ENCODE peak calls at places on chromosomes 4 and X, in four cellular contexts. V is GM12878, T is SK-N-SH, D is HepG2. G is an unnamed sample.

GRCh38 chr4:38279650-38280322 is 319.6 kb downstream of the PTTG2 start:
- DNase-seq in V (no peak), T (no peak), D (no peak), G (no peak)

GRCh38 chr4:88814043-88814617 is 116.5 kb upstream of the NAP1L5 start:
- DNase-seq in V (no peak), T (no peak), D (no peak), G (peak; percentile 27)

GRCh38 chrX:105038672-105039328 is 181.7 kb downstream of the TEX13A start:
- DNase-seq in V (no peak), T (no peak), D (no peak), G (no peak)

GRCh38 chr4:3442959-3443749 is 1.4 kb downstream of the HGFAC start:
- DNase-seq in V (no peak), T (peak; percentile 94), D (peak; percentile 39), G (peak; percentile 85)

GRCh38 chr4:89922881-89923280 is 28.2 kb downstream of the MMRN1 start:
- DNase-seq in V (no peak), T (no peak), D (no peak), G (no peak)

GRCh38 chr4:860561-860960 is 34.6 kb upstream of the CPLX1 start:
- DNase-seq in V (no peak), T (no peak), D (no peak), G (no peak)

GRCh38 chrX:110219920-110220319 is 98.0 kb downstream of the AMMECR1 start:
- DNase-seq in V (no peak), T (no peak), D (no peak), G (peak; percentile 11)

GRCh38 chrX:132206259-132206658 is 13.0 kb downstream of the RAP2C start:
- DNase-seq in V (no peak), T (no peak), D (no peak), G (no peak)

GRCh38 chr4:114396808-114397207 is 201.8 kb upstream of the UGT8 start:
- DNase-seq in V (no peak), T (no peak), D (no peak), G (no peak)

GRCh38 chr4:749771-750666 is 44.4 kb downstream of the PCGF3 start:
- DNase-seq in V (no peak), T (no peak), D (no peak), G (no peak)

GRCh38 chrX:81120936-81121351 is 80.8 kb downstream of the HMGN5 start:
- DNase-seq in V (peak; percentile 30), T (peak; percentile 8), D (peak; percentile 18), G (peak; percentile 15)

GRCh38 chr4:175997291-175997690 is 68.3 kb upstream of the WDR17 start:
- DNase-seq in V (no peak), T (no peak), D (no peak), G (no peak)

GRCh38 chr4:8688041-8688907 is 95.7 kb downstream of the CPZ start:
- DNase-seq in V (no peak), T (peak; percentile 86), D (no peak), G (peak; percentile 51)

GRCh38 chrX:22110729-22111494 is 78.8 kb downstream of the PHEX start:
- DNase-seq in V (no peak), T (no peak), D (no peak), G (no peak)

GRCh38 chrX:12967711-12968465 is 7.0 kb upstream of the TMSB4X start:
- DNase-seq in V (no peak), T (no peak), D (no peak), G (no peak)

GRCh38 chr4:15936495-15936894 is 2.0 kb downstream of the FGFBP1 start:
- DNase-seq in V (no peak), T (no peak), D (no peak), G (no peak)

GRCh38 chr4:164396439-164396838 is 357.5 kb upstream of the SMIM31 start:
- DNase-seq in V (no peak), T (no peak), D (no peak), G (no peak)

GRCh38 chrX:10797493-10797892 is 177.1 kb upstream of the MID1 start:
- DNase-seq in V (no peak), T (no peak), D (no peak), G (no peak)

GRCh38 chr4:119035941-119036737 is 99.5 kb upstream of the MYOZ2 start:
- DNase-seq in V (no peak), T (no peak), D (no peak), G (no peak)

GRCh38 chrX:107701493-107702121 is 73.3 kb downstream of the PRPS1 start:
- DNase-seq in V (no peak), T (no peak), D (no peak), G (no peak)

GRCh38 chrX:114782925-114783324 is 199.0 kb downstream of the HTR2C start:
- DNase-seq in V (no peak), T (no peak), D (no peak), G (no peak)

GRCh38 chr4:80255374-80256095 is 10.9 kb upstream of the FGF5 start:
- DNase-seq in V (no peak), T (no peak), D (no peak), G (no peak)

GRCh38 chr4:8315343-8316250 is 46.0 kb downstream of the HTRA3 start:
- DNase-seq in V (no peak), T (peak; percentile 64), D (peak; percentile 62), G (no peak)

GRCh38 chr4:10866691-10867090 is 182.1 kb upstream of the CLNK start:
- DNase-seq in V (no peak), T (no peak), D (no peak), G (no peak)

GRCh38 chr4:8114456-8115202 is 44.0 kb downstream of the ABLIM2 start:
- DNase-seq in V (no peak), T (no peak), D (no peak), G (no peak)

GRCh38 chr4:81352476-81352875 is 119.2 kb downstream of the RASGEF1B start:
- DNase-seq in V (no peak), T (no peak), D (no peak), G (no peak)

GRCh38 chr4:54276633-54277426 is 47.7 kb downstream of the PDGFRA start:
- DNase-seq in V (no peak), T (no peak), D (no peak), G (no peak)

DNA sequence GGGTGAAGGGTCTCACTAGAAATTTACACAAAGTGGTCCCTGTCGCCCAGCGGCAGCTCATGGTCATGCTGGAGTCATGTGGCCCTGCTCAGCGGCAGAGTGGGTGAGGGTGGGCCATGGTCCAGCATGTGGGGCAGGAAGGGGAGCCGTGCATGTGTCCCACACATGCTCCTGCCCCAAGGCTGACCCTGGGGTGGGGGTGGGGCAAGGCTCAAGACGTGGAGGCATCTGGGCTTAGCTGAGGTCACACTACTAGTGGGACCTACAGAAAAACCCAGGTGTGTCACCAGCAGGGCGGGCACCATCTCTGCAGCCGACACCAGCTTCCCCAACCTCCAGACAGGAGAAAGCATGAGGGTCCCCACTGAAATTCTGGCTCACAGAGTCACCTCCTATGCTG is 42.4 kb downstream of the EVC start:
- DNase-seq in V (no peak), T (no peak), D (no peak), G (no peak)
- H3K9ac ChIP-seq in V (no peak overlapping the region), T (no peak overlapping the region), D (no peak overlapping the region), G (no peak overlapping the region)

GRCh38 chr4:169018406-169018805 is 8.4 kb upstream of the CBR4 start:
- DNase-seq in V (no peak), T (no peak), D (no peak), G (no peak)

GRCh38 chr4:169014581-169014980 is 4.5 kb upstream of the CBR4 start:
- DNase-seq in V (no peak), T (no peak), D (no peak), G (no peak)

GRCh38 chr4:169017971-169018370 is 7.9 kb upstream of the CBR4 start:
- DNase-seq in V (no peak), T (no peak), D (no peak), G (no peak)

GRCh38 chr4:169013396-169013795 is 3.3 kb upstream of the CBR4 start:
- DNase-seq in V (no peak), T (no peak), D (no peak), G (peak; percentile 34)

DNA sequence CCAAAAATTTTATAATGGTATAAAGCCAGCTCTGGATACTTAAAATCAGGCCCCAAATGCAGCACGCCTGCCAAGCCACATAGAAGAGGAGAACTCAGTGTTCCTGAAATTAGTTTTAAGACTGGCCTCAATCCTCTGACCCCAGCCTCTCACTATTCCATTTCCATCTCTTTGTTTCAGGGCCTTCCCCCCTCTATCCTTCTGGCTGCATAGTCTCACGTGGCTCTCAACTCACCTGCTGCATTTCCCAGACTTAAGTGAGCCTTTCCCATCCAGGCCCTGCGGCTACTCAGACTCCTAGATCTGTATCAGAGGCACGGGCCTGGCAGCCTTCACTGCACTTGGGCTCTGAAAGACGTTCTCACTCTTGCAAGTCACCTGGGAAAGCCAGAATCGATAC is 5.2 kb upstream of the CBR4 start:
- DNase-seq in V (no peak), T (no peak), D (no peak), G (no peak)
- TF ChIP-seq NFIC in V (no peak), T (no peak), D (no peak), G (no peak)

GRCh38 chr4:167903291-167903721 is 189.0 kb upstream of the ANXA10 start:
- DNase-seq in V (no peak), T (no peak), D (no peak), G (no peak)
- H3K9ac ChIP-seq in V (no peak overlapping the region), T (no peak overlapping the region), D (no peak overlapping the region), G (no peak overlapping the region)

DNA sequence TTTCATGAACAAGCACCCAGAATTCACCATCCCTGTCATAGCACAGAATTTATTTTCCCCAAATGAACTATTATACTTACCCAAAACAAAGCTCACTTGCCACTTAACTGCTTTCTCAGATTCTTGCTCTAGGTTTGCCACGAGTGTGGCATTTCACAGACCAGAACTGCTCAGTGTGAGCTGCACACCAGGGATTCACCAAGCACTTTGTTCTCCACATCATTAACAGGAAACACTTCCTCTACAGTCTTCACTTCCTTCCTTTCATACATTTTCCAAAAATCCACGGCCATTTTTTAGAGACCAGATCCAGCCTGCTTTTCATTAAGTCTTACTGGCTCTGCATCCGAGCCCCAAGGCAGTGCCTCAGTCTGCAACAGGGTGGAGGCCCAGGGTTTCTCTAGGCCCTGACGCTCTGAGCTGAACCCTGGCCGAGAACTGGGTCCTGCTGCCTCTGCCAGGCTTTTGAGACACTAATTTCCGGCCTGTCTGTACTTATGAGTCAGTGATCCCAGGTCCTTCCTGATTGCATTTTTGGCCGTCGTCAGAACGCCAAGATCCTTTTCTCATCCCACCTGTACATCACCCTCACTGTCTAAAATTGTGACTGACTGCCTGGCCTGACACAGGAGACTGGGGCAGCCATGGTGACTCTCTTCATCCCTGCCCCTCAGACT is 67.6 kb upstream of the MTNR1A start:
- DNase-seq in V (no peak), T (no peak), D (no peak), G (no peak)
- TF ChIP-seq NFIC in V (no peak), T (peak; percentile 56), D (no peak), G (no peak)

G was measured in K562.